ENCODE peak calls at places on chromosomes 6 and 20, in four cellular contexts. C is brain microvascular endothelial cell; J is left ventricle myocardium superior; X is activated CD8-positive, alpha-beta memory T cell treated with anti-CD3 and anti-CD28 coated beads, Interleukin-2, amount 10 ng/mL, durations not matched to agents 7 days and 5 days. R is an unnamed sample.
A peak's percentile ranks its signal among the peaks of the same experiment; 100 is the strongest.

GRCh38 chr20:51513545-51513944 is 29.0 kb downstream of the NFATC2 start:
- DNase-seq in C (no peak), J (no peak), X (no peak), R (no peak)

GRCh38 chr6:35441205-35441604 is 10.9 kb upstream of the FANCE start:
- DNase-seq in C (no peak), J (no peak), X (no peak), R (no peak)

GRCh38 chr20:49956689-49957443 is 20.7 kb downstream of the RNF114 start:
- DNase-seq in C (no peak), J (peak; percentile 85), X (no peak), R (no peak)

GRCh38 chr20:59159091-59159821 is 4.4 kb upstream of the ZNF831 start:
- DNase-seq in C (no peak), J (no peak), X (peak; percentile 85), R (peak; percentile 75)

GRCh38 chr6:100346203-100346602 is 118.5 kb downstream of the SIM1 start:
- DNase-seq in C (no peak), J (no peak), X (no peak), R (no peak)

GRCh38 chr20:36154696-36155628 is at the start of gene EPB41L1:
- DNase-seq in C (no peak), J (no peak), X (no peak), R (no peak)

GRCh38 chr20:22681591-22682248 is 97.3 kb upstream of the FOXA2 start:
- DNase-seq in C (no peak), J (no peak), X (no peak), R (no peak)

GRCh38 chr20:50373674-50374286 is 136.4 kb upstream of the PTPN1 start:
- DNase-seq in C (no peak), J (no peak), X (no peak), R (no peak)

GRCh38 chr6:154508573-154509375 is 1.7 kb downstream of the CNKSR3 start:
- DNase-seq in C (no peak), J (no peak), X (no peak), R (no peak)

GRCh38 chr6:135546680-135547418 is 49.3 kb upstream of the AHI1 start:
- DNase-seq in C (no peak), J (peak; percentile 44), X (no peak), R (no peak)

GRCh38 chr6:133503330-133503729 is 262.2 kb downstream of the EYA4 start:
- DNase-seq in C (no peak), J (no peak), X (no peak), R (no peak)

GRCh38 chr20:39607124-39607523 is 645.0 kb downstream of the DHX35 start:
- DNase-seq in C (peak; percentile 58), J (no peak), X (no peak), R (no peak)

GRCh38 chr20:6700563-6701328 is 66.7 kb upstream of the BMP2 start:
- DNase-seq in C (no peak), J (peak; percentile 41), X (no peak), R (no peak)

GRCh38 chr6:6556738-6557503 is 31.6 kb upstream of the LY86 start:
- DNase-seq in C (peak; percentile 23), J (peak; percentile 51), X (peak; percentile 64), R (no peak)

GRCh38 chr6:119355157-119355556 is 5.6 kb upstream of the MAN1A1 start:
- DNase-seq in C (no peak), J (no peak), X (no peak), R (no peak)

GRCh38 chr6:19995575-19996257 is 158.5 kb downstream of the ID4 start:
- DNase-seq in C (no peak), J (no peak), X (no peak), R (no peak)

GRCh38 chr6:44431118-44431725 is 43.7 kb downstream of the CDC5L start:
- DNase-seq in C (peak; percentile 65), J (no peak), X (peak; percentile 55), R (peak; percentile 21)

GRCh38 chr6:139801571-139802321 is 427.3 kb upstream of the CITED2 start:
- DNase-seq in C (peak; percentile 25), J (no peak), X (no peak), R (no peak)